ENCODE peak calls at places on chromosomes 1 and 21, in six cellular contexts. One of them, this sample, is unnamed. For H3K36me3, the result is how much of the 10 kb centered on the place peaks cover.

GRCh38 chr21:39781331-39781730 is 36.3 kb downstream of the IGSF5 start:
- DNase-seq in left lung: no peak
- DNase-seq in iPS DF 6.9: no peak
- DNase-seq in CD8-positive, alpha-beta T cell: no peak
- DNase-seq in neural progenitor cell: no peak
- DNase-seq in kidney: no peak
- DNase-seq in this sample: no peak

GRCh38 chr1:3651939-3652537 is at the start of gene TP73:
- DNase-seq in neural progenitor cell: peak
- DNase-seq in CD8-positive, alpha-beta T cell: no peak
- DNase-seq in kidney: peak
- DNase-seq in left lung: peak
- DNase-seq in iPS DF 6.9: no peak
- DNase-seq in this sample: peak

GRCh38 chr1:203547147-203547546 is 53.2 kb downstream of the OPTC start:
- DNase-seq in neural progenitor cell: no peak
- DNase-seq in kidney: no peak
- DNase-seq in left lung: no peak
- DNase-seq in iPS DF 6.9: no peak
- DNase-seq in CD8-positive, alpha-beta T cell: no peak
- DNase-seq in this sample: no peak

GRCh38 chr1:92792340-92792782 is 7.5 kb upstream of the EVI5 start:
- DNase-seq in CD8-positive, alpha-beta T cell: no peak
- DNase-seq in neural progenitor cell: peak
- DNase-seq in kidney: no peak
- DNase-seq in iPS DF 6.9: no peak
- DNase-seq in left lung: no peak
- DNase-seq in this sample: peak

GRCh38 chr1:160081261-160081936 is at the start of gene KCNJ9:
- DNase-seq in CD8-positive, alpha-beta T cell: no peak
- DNase-seq in neural progenitor cell: peak
- DNase-seq in iPS DF 6.9: no peak
- DNase-seq in left lung: no peak
- DNase-seq in kidney: peak
- DNase-seq in this sample: peak

GRCh38 chr1:145983206-145983675 is 13.1 kb downstream of the TXNIP start:
- DNase-seq in CD8-positive, alpha-beta T cell: no peak
- DNase-seq in iPS DF 6.9: no peak
- DNase-seq in kidney: no peak
- DNase-seq in left lung: no peak
- DNase-seq in neural progenitor cell: no peak
- DNase-seq in this sample: no peak

GRCh38 chr1:208171615-208172388 is 72.4 kb downstream of the PLXNA2 start:
- DNase-seq in neural progenitor cell: no peak
- DNase-seq in left lung: no peak
- DNase-seq in iPS DF 6.9: no peak
- DNase-seq in kidney: no peak
- DNase-seq in CD8-positive, alpha-beta T cell: no peak
- DNase-seq in this sample: no peak

GRCh38 chr1:180837025-180837424 is 75.7 kb upstream of the KIAA1614 start:
- DNase-seq in neural progenitor cell: peak
- DNase-seq in kidney: no peak
- DNase-seq in iPS DF 6.9: no peak
- DNase-seq in left lung: no peak
- DNase-seq in CD8-positive, alpha-beta T cell: no peak
- DNase-seq in this sample: peak

GRCh38 chr1:243792401-243792800 is 57.6 kb downstream of the AKT3 start:
- DNase-seq in CD8-positive, alpha-beta T cell: no peak
- DNase-seq in kidney: no peak
- DNase-seq in neural progenitor cell: no peak
- DNase-seq in left lung: no peak
- DNase-seq in iPS DF 6.9: no peak
- DNase-seq in this sample: no peak

GRCh38 chr1:215923129-215923824 is 356.2 kb downstream of the KCTD3 start:
- DNase-seq in kidney: no peak
- DNase-seq in iPS DF 6.9: no peak
- DNase-seq in CD8-positive, alpha-beta T cell: no peak
- DNase-seq in neural progenitor cell: no peak
- DNase-seq in left lung: no peak
- DNase-seq in this sample: no peak

GRCh38 chr1:147762233-147763024 is 2.0 kb upstream of the GJA5 start:
- DNase-seq in iPS DF 6.9: no peak
- DNase-seq in kidney: no peak
- DNase-seq in left lung: no peak
- DNase-seq in neural progenitor cell: no peak
- DNase-seq in CD8-positive, alpha-beta T cell: no peak
- DNase-seq in this sample: no peak

GRCh38 chr21:44304846-44305245 is 5.0 kb downstream of the PFKL start:
- DNase-seq in CD8-positive, alpha-beta T cell: no peak
- DNase-seq in kidney: no peak
- DNase-seq in iPS DF 6.9: no peak
- DNase-seq in left lung: no peak
- DNase-seq in neural progenitor cell: peak
- DNase-seq in this sample: peak

GRCh38 chr1:182968151-182968741 is 15.3 kb upstream of the SHCBP1L start:
- DNase-seq in neural progenitor cell: no peak
- DNase-seq in kidney: no peak
- DNase-seq in left lung: no peak
- DNase-seq in iPS DF 6.9: no peak
- DNase-seq in CD8-positive, alpha-beta T cell: no peak
- DNase-seq in this sample: no peak

GRCh38 chr1:159170639-159171038 is 776 bp upstream of the CADM3 start:
- DNase-seq in kidney: no peak
- DNase-seq in CD8-positive, alpha-beta T cell: no peak
- DNase-seq in iPS DF 6.9: no peak
- DNase-seq in left lung: no peak
- DNase-seq in neural progenitor cell: no peak
- DNase-seq in this sample: no peak

GRCh38 chr1:79848316-79848715 is 841.8 kb upstream of the ADGRL4 start:
- DNase-seq in iPS DF 6.9: no peak
- DNase-seq in neural progenitor cell: no peak
- DNase-seq in CD8-positive, alpha-beta T cell: no peak
- DNase-seq in kidney: no peak
- DNase-seq in left lung: no peak
- DNase-seq in this sample: no peak

GRCh38 chr21:43467785-43468184 is 40.9 kb upstream of the SIK1 start:
- DNase-seq in CD8-positive, alpha-beta T cell: no peak
- DNase-seq in iPS DF 6.9: no peak
- DNase-seq in neural progenitor cell: no peak
- DNase-seq in kidney: peak
- DNase-seq in left lung: peak
- DNase-seq in this sample: no peak

DNA sequence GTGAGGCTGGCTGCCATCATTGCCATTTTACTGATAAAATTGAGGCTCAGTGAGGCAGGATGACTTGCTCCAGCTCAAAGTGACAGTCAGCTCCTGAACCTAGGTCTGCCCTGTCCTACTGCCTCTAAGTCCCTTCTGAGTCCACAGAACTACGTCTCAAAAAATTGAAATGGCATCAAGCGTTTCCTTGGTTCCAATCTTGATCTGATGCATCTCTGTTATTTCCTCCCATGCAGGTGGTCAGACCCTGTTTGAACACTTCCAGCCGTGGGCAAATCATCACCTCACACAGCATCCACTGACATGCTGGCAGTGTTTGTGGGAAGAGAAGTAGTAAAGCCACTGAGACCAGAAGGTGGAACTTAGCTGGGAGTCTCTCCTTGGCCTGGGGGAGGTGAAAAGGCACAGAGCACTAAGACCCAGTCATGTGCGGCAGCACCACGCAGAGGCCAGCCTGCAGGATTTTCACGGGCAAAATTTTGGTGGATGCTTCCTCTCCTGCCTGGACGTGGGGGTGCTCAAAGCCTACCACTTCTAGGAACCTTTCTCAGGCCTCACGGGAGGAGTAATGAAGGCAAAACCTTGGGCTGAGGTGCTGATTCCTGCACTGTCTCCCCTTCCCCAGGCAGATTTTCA is 7.8 kb upstream of the CPLANE2 start:
- DNase-seq in neural progenitor cell: no peak
- DNase-seq in kidney: no peak
- DNase-seq in left lung: no peak
- DNase-seq in CD8-positive, alpha-beta T cell: no peak
- DNase-seq in iPS DF 6.9: no peak
- DNase-seq in this sample: no peak
- H3K36me3 ChIP-seq in neural progenitor cell: under half
- H3K36me3 ChIP-seq in kidney: under half
- H3K36me3 ChIP-seq in left lung: under half
- H3K36me3 ChIP-seq in CD8-positive, alpha-beta T cell: under half
- H3K36me3 ChIP-seq in iPS DF 6.9: under half
- H3K36me3 ChIP-seq in this sample: under half

GRCh38 chr1:25192154-25192553 is 40.1 kb downstream of the SYF2 start:
- DNase-seq in CD8-positive, alpha-beta T cell: no peak
- DNase-seq in neural progenitor cell: no peak
- DNase-seq in iPS DF 6.9: no peak
- DNase-seq in left lung: no peak
- DNase-seq in kidney: no peak
- DNase-seq in this sample: no peak
- H3K4me3 ChIP-seq in CD8-positive, alpha-beta T cell: no peak
- H3K4me3 ChIP-seq in neural progenitor cell: no peak
- H3K4me3 ChIP-seq in iPS DF 6.9: no peak
- H3K4me3 ChIP-seq in left lung: no peak
- H3K4me3 ChIP-seq in kidney: no peak
- H3K4me3 ChIP-seq in this sample: no peak

GRCh38 chr1:236837897-236838296 is 42.8 kb downstream of the MTR start:
- DNase-seq in CD8-positive, alpha-beta T cell: no peak
- DNase-seq in kidney: no peak
- DNase-seq in iPS DF 6.9: no peak
- DNase-seq in left lung: no peak
- DNase-seq in neural progenitor cell: no peak
- DNase-seq in this sample: no peak

GRCh38 chr1:236833593-236833992 is 38.5 kb downstream of the MTR start:
- DNase-seq in left lung: no peak
- DNase-seq in CD8-positive, alpha-beta T cell: no peak
- DNase-seq in iPS DF 6.9: no peak
- DNase-seq in neural progenitor cell: no peak
- DNase-seq in kidney: no peak
- DNase-seq in this sample: no peak

GRCh38 chr1:236836157-236836556 is 41.1 kb downstream of the MTR start:
- DNase-seq in neural progenitor cell: no peak
- DNase-seq in CD8-positive, alpha-beta T cell: no peak
- DNase-seq in left lung: no peak
- DNase-seq in kidney: no peak
- DNase-seq in iPS DF 6.9: no peak
- DNase-seq in this sample: no peak

GRCh38 chr1:236835491-236835890 is 40.4 kb downstream of the MTR start:
- DNase-seq in CD8-positive, alpha-beta T cell: no peak
- DNase-seq in neural progenitor cell: no peak
- DNase-seq in kidney: no peak
- DNase-seq in iPS DF 6.9: no peak
- DNase-seq in left lung: no peak
- DNase-seq in this sample: no peak

GRCh38 chr1:236837115-236837514 is 42.0 kb downstream of the MTR start:
- DNase-seq in CD8-positive, alpha-beta T cell: no peak
- DNase-seq in left lung: no peak
- DNase-seq in iPS DF 6.9: no peak
- DNase-seq in kidney: no peak
- DNase-seq in neural progenitor cell: no peak
- DNase-seq in this sample: no peak
- H3K36me3 ChIP-seq in CD8-positive, alpha-beta T cell: half or more
- H3K36me3 ChIP-seq in left lung: half or more
- H3K36me3 ChIP-seq in iPS DF 6.9: under half
- H3K36me3 ChIP-seq in kidney: under half
- H3K36me3 ChIP-seq in neural progenitor cell: under half
- H3K36me3 ChIP-seq in this sample: under half

GRCh38 chr1:59061876-59062275 is 235.0 kb upstream of the FGGY start:
- DNase-seq in CD8-positive, alpha-beta T cell: no peak
- DNase-seq in neural progenitor cell: no peak
- DNase-seq in kidney: no peak
- DNase-seq in left lung: no peak
- DNase-seq in iPS DF 6.9: no peak
- DNase-seq in this sample: no peak
- H3K4me3 ChIP-seq in CD8-positive, alpha-beta T cell: no peak
- H3K4me3 ChIP-seq in neural progenitor cell: no peak
- H3K4me3 ChIP-seq in kidney: peak
- H3K4me3 ChIP-seq in left lung: no peak
- H3K4me3 ChIP-seq in iPS DF 6.9: no peak
- H3K4me3 ChIP-seq in this sample: no peak

GRCh38 chr1:54794401-54795099 is 6.6 kb downstream of the TTC22 start:
- DNase-seq in iPS DF 6.9: no peak
- DNase-seq in left lung: no peak
- DNase-seq in neural progenitor cell: no peak
- DNase-seq in kidney: no peak
- DNase-seq in CD8-positive, alpha-beta T cell: no peak
- DNase-seq in this sample: no peak
- H3K36me3 ChIP-seq in iPS DF 6.9: under half
- H3K36me3 ChIP-seq in left lung: under half
- H3K36me3 ChIP-seq in neural progenitor cell: under half
- H3K36me3 ChIP-seq in kidney: under half
- H3K36me3 ChIP-seq in CD8-positive, alpha-beta T cell: under half
- H3K36me3 ChIP-seq in this sample: under half

GRCh38 chr1:156117414-156118174 is 3.1 kb downstream of the LMNA start:
- DNase-seq in left lung: no peak
- DNase-seq in iPS DF 6.9: no peak
- DNase-seq in CD8-positive, alpha-beta T cell: no peak
- DNase-seq in kidney: no peak
- DNase-seq in neural progenitor cell: no peak
- DNase-seq in this sample: no peak
- H3K4me3 ChIP-seq in left lung: peak
- H3K4me3 ChIP-seq in iPS DF 6.9: no peak
- H3K4me3 ChIP-seq in CD8-positive, alpha-beta T cell: no peak
- H3K4me3 ChIP-seq in kidney: peak
- H3K4me3 ChIP-seq in neural progenitor cell: no peak
- H3K4me3 ChIP-seq in this sample: no peak

GRCh38 chr1:71068325-71069240 is 12.3 kb downstream of the ZRANB2 start:
- DNase-seq in neural progenitor cell: no peak
- DNase-seq in CD8-positive, alpha-beta T cell: no peak
- DNase-seq in left lung: no peak
- DNase-seq in iPS DF 6.9: no peak
- DNase-seq in kidney: no peak
- DNase-seq in this sample: no peak
- H3K36me3 ChIP-seq in neural progenitor cell: half or more
- H3K36me3 ChIP-seq in CD8-positive, alpha-beta T cell: half or more
- H3K36me3 ChIP-seq in left lung: half or more
- H3K36me3 ChIP-seq in iPS DF 6.9: under half
- H3K36me3 ChIP-seq in kidney: under half
- H3K36me3 ChIP-seq in this sample: half or more

GRCh38 chr21:28745131-28746055 is 247.3 kb downstream of the LTN1 start:
- DNase-seq in iPS DF 6.9: peak
- DNase-seq in kidney: peak
- DNase-seq in neural progenitor cell: peak
- DNase-seq in CD8-positive, alpha-beta T cell: peak
- DNase-seq in left lung: peak
- DNase-seq in this sample: peak
- H3K4me3 ChIP-seq in iPS DF 6.9: no peak
- H3K4me3 ChIP-seq in kidney: peak
- H3K4me3 ChIP-seq in neural progenitor cell: peak
- H3K4me3 ChIP-seq in CD8-positive, alpha-beta T cell: peak
- H3K4me3 ChIP-seq in left lung: peak
- H3K4me3 ChIP-seq in this sample: no peak

DNA sequence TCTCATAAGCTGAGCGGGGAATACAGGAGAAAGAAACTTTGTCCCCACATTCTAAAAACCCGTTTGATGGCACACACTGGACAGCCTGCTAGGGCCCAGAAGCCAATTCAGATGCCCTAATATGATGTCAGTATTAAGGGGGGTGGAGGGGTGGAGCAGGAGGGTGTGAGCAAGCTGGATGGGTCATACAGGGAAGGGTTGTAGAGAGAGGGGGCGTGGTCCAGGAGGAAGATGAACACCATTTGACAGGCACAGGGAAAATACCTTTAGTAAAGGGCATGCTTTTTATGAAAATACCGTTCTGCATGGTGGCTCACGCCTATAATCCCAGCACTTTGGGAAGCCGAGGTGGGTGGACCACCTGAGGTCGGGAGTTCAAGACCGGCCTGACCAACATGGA is 6.0 kb downstream of the TARS2 start:
- DNase-seq in kidney: no peak
- DNase-seq in left lung: no peak
- DNase-seq in CD8-positive, alpha-beta T cell: no peak
- DNase-seq in iPS DF 6.9: no peak
- DNase-seq in neural progenitor cell: no peak
- DNase-seq in this sample: no peak
- H3K36me3 ChIP-seq in kidney: under half
- H3K36me3 ChIP-seq in left lung: half or more
- H3K36me3 ChIP-seq in CD8-positive, alpha-beta T cell: under half
- H3K36me3 ChIP-seq in iPS DF 6.9: under half
- H3K36me3 ChIP-seq in neural progenitor cell: under half
- H3K36me3 ChIP-seq in this sample: under half

This sample was measured in H7.